ENCODE peak calls at places on chromosome 20, in six cellular contexts. F is Panc1, D is suprapubic skin, J is SK-N-SH, S is right cardiac atrium, N is cardiac muscle cell. I is an unnamed sample. For H3K4me1, the result is how much of the 10 kb centered on the place peaks cover.

GRCh38 chr20:58839474-58839874 is 11.2 kb downstream of the GNAS-AS1 start:
- DNase-seq in F (no peak), D (no peak), J (peak), S (peak), N (peak), I (no peak)

GRCh38 chr20:10679269-10679668 is 5.5 kb upstream of the JAG1 start:
- DNase-seq in F (no peak), D (no peak), J (no peak), S (no peak), N (peak), I (no peak)

GRCh38 chr20:20955837-20956236 is 150.3 kb downstream of the LINC00237 start:
- DNase-seq in F (no peak), D (no peak), J (no peak), S (no peak), N (no peak), I (no peak)

GRCh38 chr20:48642105-48642880 is 185.5 kb downstream of the PREX1 start:
- DNase-seq in F (no peak), D (no peak), J (no peak), S (no peak), N (no peak), I (no peak)

GRCh38 chr20:6994452-6994851 is 227.0 kb downstream of the BMP2 start:
- DNase-seq in F (no peak), D (no peak), J (no peak), S (no peak), N (peak), I (no peak)

GRCh38 chr20:37728635-37728983 is 34.8 kb downstream of the CTNNBL1 start:
- DNase-seq in F (no peak), D (no peak), J (no peak), S (no peak), N (no peak), I (no peak)

GRCh38 chr20:46142124-46142523 is 24.0 kb downstream of the CD40 start:
- DNase-seq in F (no peak), D (no peak), J (no peak), S (no peak), N (no peak), I (no peak)

GRCh38 chr20:21156266-21156665 is 30.4 kb downstream of the KIZ start:
- DNase-seq in F (no peak), D (no peak), J (no peak), S (no peak), N (peak), I (no peak)

GRCh38 chr20:37190354-37190753 is 11.0 kb upstream of the MROH8 start:
- DNase-seq in F (no peak), D (no peak), J (no peak), S (no peak), N (no peak), I (no peak)

GRCh38 chr20:7366189-7366588 is 574.1 kb downstream of the HAO1 start:
- DNase-seq in F (no peak), D (no peak), J (no peak), S (no peak), N (no peak), I (no peak)

GRCh38 chr20:45444050-45444449 is 25.5 kb upstream of the WFDC2 start:
- DNase-seq in F (no peak), D (no peak), J (no peak), S (no peak), N (no peak), I (no peak)

GRCh38 chr20:10218536-10219451 is at the start of gene SNAP25:
- DNase-seq in F (peak), D (no peak), J (peak), S (peak), N (peak), I (no peak)

GRCh38 chr20:19823971-19824370 is 65.9 kb downstream of the RIN2 start:
- DNase-seq in F (no peak), D (no peak), J (no peak), S (peak), N (no peak), I (no peak)

GRCh38 chr20:56515657-56516381 is 8.7 kb upstream of the FAM209A start:
- DNase-seq in F (no peak), D (no peak), J (peak), S (no peak), N (peak), I (no peak)

GRCh38 chr20:46226602-46227001 is 81.7 kb downstream of the CDH22 start:
- DNase-seq in F (no peak), D (no peak), J (no peak), S (no peak), N (no peak), I (no peak)

GRCh38 chr20:1333462-1334369 is 4.8 kb upstream of the SDCBP2 start:
- DNase-seq in F (no peak), D (peak), J (no peak), S (no peak), N (no peak), I (no peak)

GRCh38 chr20:59307270-59307669 is 6.9 kb downstream of the EDN3 start:
- DNase-seq in F (no peak), D (no peak), J (no peak), S (no peak), N (no peak), I (no peak)

GRCh38 chr20:44187763-44188709 is 1.0 kb upstream of the JPH2 start:
- DNase-seq in F (no peak), D (no peak), J (no peak), S (no peak), N (peak), I (no peak)

GRCh38 chr20:3560162-3560561 is 89.3 kb downstream of the ATRN start:
- DNase-seq in F (no peak), D (no peak), J (no peak), S (no peak), N (no peak), I (no peak)

GRCh38 chr20:22402990-22403859 is 181.1 kb downstream of the FOXA2 start:
- DNase-seq in F (no peak), D (no peak), J (no peak), S (no peak), N (peak), I (no peak)

GRCh38 chr20:49219924-49220831 is 962 bp downstream of the DDX27 start:
- DNase-seq in F (no peak), D (no peak), J (no peak), S (no peak), N (no peak), I (no peak)

GRCh38 chr20:2330090-2330695 is 34.4 kb downstream of the TGM3 start:
- DNase-seq in F (no peak), D (peak), J (no peak), S (no peak), N (no peak), I (no peak)

GRCh38 chr20:61608275-61609085 is 356.4 kb downstream of the CDH4 start:
- DNase-seq in F (no peak), D (no peak), J (no peak), S (no peak), N (peak), I (no peak)

GRCh38 chr20:56391037-56391436 is 978 bp downstream of the AURKA start:
- DNase-seq in F (no peak), D (no peak), J (no peak), S (no peak), N (no peak), I (no peak)

GRCh38 chr20:17867546-17867945 is 101.0 kb downstream of the SNX5 start:
- DNase-seq in F (no peak), D (no peak), J (no peak), S (no peak), N (peak), I (no peak)

GRCh38 chr20:15547109-15547508 is 1026.1 kb downstream of the KIF16B start:
- DNase-seq in F (no peak), D (no peak), J (no peak), S (no peak), N (no peak), I (no peak)

GRCh38 chr20:45419188-45420091 is 3.5 kb downstream of the PIGT start:
- DNase-seq in F (peak), D (peak), J (no peak), S (peak), N (peak), I (peak)

GRCh38 chr20:19774086-19774933 is 16.3 kb downstream of the RIN2 start:
- DNase-seq in F (no peak), D (no peak), J (no peak), S (no peak), N (peak), I (no peak)

GRCh38 chr20:36315545-36316351 is 9.6 kb downstream of the DLGAP4 start:
- DNase-seq in F (no peak), D (peak), J (peak), S (no peak), N (no peak), I (no peak)

GRCh38 chr20:59701236-59701635 is 96.9 kb downstream of the PHACTR3 start:
- DNase-seq in F (no peak), D (no peak), J (no peak), S (no peak), N (no peak), I (no peak)

GRCh38 chr20:41497186-41497895 is 120.8 kb downstream of the CHD6 start:
- DNase-seq in F (no peak), D (no peak), J (no peak), S (no peak), N (no peak), I (no peak)

GRCh38 chr20:60001027-60001567 is 42.9 kb downstream of the CDH26 start:
- DNase-seq in F (no peak), D (no peak), J (no peak), S (no peak), N (no peak), I (no peak)

GRCh38 chr20:271069-271468 is 13.5 kb downstream of the DEFB132 start:
- DNase-seq in F (no peak), D (no peak), J (no peak), S (no peak), N (no peak), I (no peak)

GRCh38 chr20:50523552-50524167 is 13.5 kb downstream of the PTPN1 start:
- DNase-seq in F (no peak), D (no peak), J (no peak), S (no peak), N (no peak), I (no peak)

GRCh38 chr20:50521221-50521642 is 11.0 kb downstream of the PTPN1 start:
- DNase-seq in F (no peak), D (no peak), J (peak), S (no peak), N (no peak), I (no peak)

GRCh38 chr20:50520222-50520877 is 10.2 kb downstream of the PTPN1 start:
- DNase-seq in F (no peak), D (no peak), J (no peak), S (no peak), N (no peak), I (no peak)

GRCh38 chr20:50519036-50519780 is 9.0 kb downstream of the PTPN1 start:
- DNase-seq in F (no peak), D (no peak), J (no peak), S (no peak), N (no peak), I (no peak)

DNA sequence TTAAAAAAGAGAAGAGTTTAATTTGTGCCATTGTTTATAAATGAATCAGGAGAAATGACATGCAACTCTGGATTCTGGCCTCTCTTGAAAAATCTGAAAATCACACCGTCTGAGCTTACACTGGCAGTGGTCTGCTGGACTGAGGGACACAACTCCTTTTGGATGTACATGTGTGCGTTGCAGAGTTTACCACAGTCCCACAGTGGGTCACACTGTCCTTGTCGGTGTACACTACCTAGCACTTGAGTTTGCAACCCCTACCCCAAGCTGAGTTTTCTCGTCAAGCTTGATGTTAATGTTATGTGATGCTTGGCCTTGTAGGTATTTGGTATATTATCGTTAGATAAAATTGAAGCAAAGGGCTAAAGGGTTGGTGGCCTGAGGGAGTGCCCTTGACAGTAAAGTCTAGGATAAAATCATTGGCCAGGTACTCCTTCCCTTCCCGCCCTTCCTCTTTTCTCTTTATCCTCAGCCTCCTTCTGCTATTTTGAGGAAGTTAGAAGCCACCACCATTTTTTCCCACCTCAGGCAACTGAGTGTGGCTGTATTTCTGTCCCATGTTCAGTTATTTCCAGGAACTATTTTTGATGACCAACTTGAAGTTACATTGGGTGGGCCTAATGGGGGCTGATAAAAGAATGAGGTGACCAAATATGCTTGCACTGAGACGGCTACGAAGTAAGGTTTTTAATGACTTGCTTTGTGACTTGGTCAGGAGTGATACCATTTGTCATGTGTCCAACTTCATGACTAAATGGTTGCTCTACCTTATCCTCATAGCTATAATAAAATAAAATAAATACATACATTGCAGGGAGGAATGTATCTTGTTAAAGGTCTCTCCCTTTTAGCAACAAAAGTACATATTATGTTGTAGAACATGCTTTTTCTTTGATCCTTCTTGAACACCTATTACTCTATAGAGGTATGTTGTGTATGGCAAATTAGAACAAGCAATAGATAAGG is 11.8 kb downstream of the PTPN1 start:
- DNase-seq in F (no peak), D (no peak), J (no peak), S (no peak), N (no peak), I (no peak)
- H3K4me1 ChIP-seq in F (under half), D (half or more), J (under half), S (under half), N (under half), I (half or more)

GRCh38 chr20:63002511-63002910 is 4.3 kb downstream of the BHLHE23 start:
- DNase-seq in F (no peak), D (no peak), J (no peak), S (no peak), N (no peak), I (no peak)
- H3K4me1 ChIP-seq in F (under half), D (under half), J (under half), S (under half), N (under half), I (under half)

GRCh38 chr20:38811769-38812168 is 6.3 kb downstream of the PPP1R16B start:
- DNase-seq in F (no peak), D (no peak), J (no peak), S (no peak), N (no peak), I (no peak)

GRCh38 chr20:38809942-38810341 is 4.4 kb downstream of the PPP1R16B start:
- DNase-seq in F (no peak), D (no peak), J (no peak), S (no peak), N (no peak), I (no peak)

GRCh38 chr20:38810926-38811325 is 5.4 kb downstream of the PPP1R16B start:
- DNase-seq in F (no peak), D (no peak), J (no peak), S (no peak), N (no peak), I (no peak)

GRCh38 chr20:38812182-38812581 is 6.7 kb downstream of the PPP1R16B start:
- DNase-seq in F (no peak), D (no peak), J (no peak), S (no peak), N (no peak), I (no peak)

GRCh38 chr20:38812915-38813573 is 7.5 kb downstream of the PPP1R16B start:
- DNase-seq in F (no peak), D (no peak), J (no peak), S (no peak), N (no peak), I (no peak)
- H3K4me1 ChIP-seq in F (under half), D (under half), J (under half), S (under half), N (under half), I (under half)

GRCh38 chr20:63230800-63231268 is 4.9 kb upstream of the BIRC7 start:
- DNase-seq in F (no peak), D (no peak), J (peak), S (peak), N (peak), I (peak)
- H3K4me1 ChIP-seq in F (half or more), D (under half), J (under half), S (under half), N (under half), I (under half)

DNA sequence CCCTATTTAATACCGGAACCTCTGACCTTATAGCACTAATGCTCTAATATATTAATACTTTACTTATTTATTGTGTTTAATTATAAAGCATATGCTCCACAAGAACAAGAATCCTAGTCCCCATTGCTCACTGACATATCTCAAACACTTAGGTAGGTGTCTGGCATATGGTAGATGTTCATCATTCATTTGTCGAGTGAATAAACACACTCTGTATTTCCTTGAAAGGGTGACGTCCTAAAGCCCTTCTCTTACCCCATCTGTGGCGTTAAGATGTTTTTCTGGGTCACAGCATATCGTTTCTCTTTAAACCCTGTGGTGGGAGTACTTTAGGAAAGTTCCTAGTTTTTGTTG is 45.3 kb downstream of the NCOA3 start:
- DNase-seq in F (no peak), D (no peak), J (no peak), S (no peak), N (no peak), I (no peak)
- H3K4me1 ChIP-seq in F (under half), D (under half), J (under half), S (under half), N (under half), I (under half)

DNA sequence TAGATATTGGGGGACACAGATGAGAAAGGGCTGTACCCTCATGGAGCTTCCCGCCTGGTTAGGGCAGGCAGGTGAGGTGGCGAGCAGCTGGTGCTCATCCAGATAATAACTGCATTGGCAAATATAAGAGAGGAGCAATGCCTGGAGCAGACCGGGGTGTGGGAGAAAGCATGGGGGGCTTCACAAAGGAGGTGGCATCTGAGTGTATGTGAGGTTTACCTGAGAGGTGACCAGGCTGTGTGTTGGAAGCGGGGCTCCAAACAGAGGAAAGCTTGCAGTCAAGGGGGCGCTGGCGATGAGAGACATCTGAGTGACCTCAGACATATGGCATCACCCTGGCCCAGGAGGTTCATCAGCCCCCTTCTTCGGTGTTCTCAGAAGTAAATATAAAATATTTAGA is 72.1 kb upstream of the PMEPA1 start:
- DNase-seq in F (no peak), D (peak), J (no peak), S (no peak), N (no peak), I (no peak)
- H3K4me1 ChIP-seq in F (under half), D (under half), J (under half), S (under half), N (under half), I (under half)

GRCh38 chr20:53852691-53853450 is 217.5 kb downstream of the BCAS1 start:
- DNase-seq in F (no peak), D (no peak), J (no peak), S (no peak), N (no peak), I (no peak)

GRCh38 chr20:53856675-53857295 is 213.6 kb downstream of the BCAS1 start:
- DNase-seq in F (no peak), D (no peak), J (no peak), S (no peak), N (no peak), I (no peak)

GRCh38 chr20:53853451-53853713 is 217.0 kb downstream of the BCAS1 start:
- DNase-seq in F (no peak), D (no peak), J (no peak), S (no peak), N (no peak), I (no peak)

GRCh38 chr20:53857723-53858236 is 212.6 kb downstream of the BCAS1 start:
- DNase-seq in F (no peak), D (no peak), J (no peak), S (peak), N (peak), I (no peak)

GRCh38 chr20:53855733-53856132 is 214.7 kb downstream of the BCAS1 start:
- DNase-seq in F (no peak), D (no peak), J (no peak), S (no peak), N (no peak), I (no peak)
- H3K4me1 ChIP-seq in F (under half), D (under half), J (under half), S (under half), N (under half), I (under half)

GRCh38 chr20:4691753-4692152 is 30.0 kb upstream of the PRND start:
- DNase-seq in F (no peak), D (no peak), J (no peak), S (no peak), N (no peak), I (no peak)
- H3K4me1 ChIP-seq in F (under half), D (under half), J (under half), S (under half), N (under half), I (under half)

GRCh38 chr20:34904202-34904621 is 27.8 kb downstream of the ACSS2 start:
- DNase-seq in F (no peak), D (no peak), J (no peak), S (no peak), N (peak), I (no peak)
- H3K4me1 ChIP-seq in F (under half), D (under half), J (under half), S (under half), N (under half), I (under half)